ENCODE peak calls at places on chromosome 6, in five cellular contexts. One of them, this sample, is unnamed.

GRCh38 chr6:5518936-5519491 is 257.7 kb downstream of the FARS2 start:
- DNase-seq in sigmoid colon: no peak
- DNase-seq in prostate gland: no peak
- DNase-seq in body of pancreas: no peak
- DNase-seq in adrenal gland: no peak
- DNase-seq in this sample: no peak

GRCh38 chr6:56714982-56715456 is 72.3 kb upstream of the DST start:
- DNase-seq in sigmoid colon: no peak
- DNase-seq in prostate gland: no peak
- DNase-seq in body of pancreas: no peak
- DNase-seq in adrenal gland: peak
- DNase-seq in this sample: no peak

GRCh38 chr6:17974570-17975368 is 12.7 kb downstream of the KIF13A start:
- DNase-seq in sigmoid colon: no peak
- DNase-seq in prostate gland: no peak
- DNase-seq in body of pancreas: no peak
- DNase-seq in adrenal gland: no peak
- DNase-seq in this sample: no peak

GRCh38 chr6:157070403-157071107 is 252.8 kb downstream of the TMEM242 start:
- DNase-seq in sigmoid colon: no peak
- DNase-seq in prostate gland: no peak
- DNase-seq in body of pancreas: no peak
- DNase-seq in adrenal gland: no peak
- DNase-seq in this sample: no peak

GRCh38 chr6:95685817-95686216 is 108.5 kb downstream of the MANEA start:
- DNase-seq in sigmoid colon: no peak
- DNase-seq in prostate gland: no peak
- DNase-seq in body of pancreas: no peak
- DNase-seq in adrenal gland: no peak
- DNase-seq in this sample: no peak

GRCh38 chr6:42226251-42227143 is 8.8 kb upstream of the MRPS10 start:
- DNase-seq in sigmoid colon: no peak
- DNase-seq in prostate gland: peak
- DNase-seq in body of pancreas: no peak
- DNase-seq in adrenal gland: peak
- DNase-seq in this sample: no peak

GRCh38 chr6:153129873-153130514 is 1.1 kb downstream of the RGS17 start:
- DNase-seq in sigmoid colon: no peak
- DNase-seq in prostate gland: no peak
- DNase-seq in body of pancreas: no peak
- DNase-seq in adrenal gland: no peak
- DNase-seq in this sample: no peak

GRCh38 chr6:109595998-109596397 is 95.0 kb downstream of the AK9 start:
- DNase-seq in sigmoid colon: no peak
- DNase-seq in prostate gland: no peak
- DNase-seq in body of pancreas: no peak
- DNase-seq in adrenal gland: peak
- DNase-seq in this sample: no peak

GRCh38 chr6:40348591-40348990 is 238.6 kb downstream of the LRFN2 start:
- DNase-seq in sigmoid colon: peak
- DNase-seq in prostate gland: peak
- DNase-seq in body of pancreas: no peak
- DNase-seq in adrenal gland: no peak
- DNase-seq in this sample: no peak

GRCh38 chr6:110951986-110952794 is 6.3 kb upstream of the GTF3C6 start:
- DNase-seq in sigmoid colon: no peak
- DNase-seq in prostate gland: peak
- DNase-seq in body of pancreas: no peak
- DNase-seq in adrenal gland: no peak
- DNase-seq in this sample: no peak

GRCh38 chr6:170497845-170498281 is 55.2 kb downstream of the PSMB1 start:
- DNase-seq in sigmoid colon: no peak
- DNase-seq in prostate gland: no peak
- DNase-seq in body of pancreas: no peak
- DNase-seq in adrenal gland: no peak
- DNase-seq in this sample: no peak

GRCh38 chr6:20704325-20704724 is 170.1 kb downstream of the CDKAL1 start:
- DNase-seq in sigmoid colon: no peak
- DNase-seq in prostate gland: no peak
- DNase-seq in body of pancreas: no peak
- DNase-seq in adrenal gland: no peak
- DNase-seq in this sample: no peak

GRCh38 chr6:86756623-86757246 is 180.6 kb upstream of the HTR1E start:
- DNase-seq in sigmoid colon: no peak
- DNase-seq in prostate gland: no peak
- DNase-seq in body of pancreas: no peak
- DNase-seq in adrenal gland: no peak
- DNase-seq in this sample: no peak
- TF ChIP-seq CTCF in sigmoid colon: no peak
- TF ChIP-seq CTCF in prostate gland: no peak
- TF ChIP-seq CTCF in body of pancreas: no peak
- TF ChIP-seq CTCF in adrenal gland: no peak
- TF ChIP-seq CTCF in this sample: no peak

GRCh38 chr6:125512621-125513020 is 210.9 kb upstream of the HDDC2 start:
- DNase-seq in sigmoid colon: no peak
- DNase-seq in prostate gland: no peak
- DNase-seq in body of pancreas: no peak
- DNase-seq in adrenal gland: no peak
- DNase-seq in this sample: no peak
- TF ChIP-seq POLR2A in sigmoid colon: no peak
- TF ChIP-seq POLR2A in prostate gland: no peak
- TF ChIP-seq POLR2A in body of pancreas: no peak
- TF ChIP-seq POLR2A in adrenal gland: no peak
- TF ChIP-seq POLR2A in this sample: no peak

GRCh38 chr6:146026873-146027272 is 2.0 kb upstream of the GRM1 start:
- DNase-seq in sigmoid colon: no peak
- DNase-seq in prostate gland: no peak
- DNase-seq in body of pancreas: no peak
- DNase-seq in adrenal gland: no peak
- DNase-seq in this sample: no peak

GRCh38 chr6:146029573-146030184 is 817 bp downstream of the GRM1 start:
- DNase-seq in sigmoid colon: no peak
- DNase-seq in prostate gland: no peak
- DNase-seq in body of pancreas: no peak
- DNase-seq in adrenal gland: no peak
- DNase-seq in this sample: no peak

GRCh38 chr6:146028835-146029572 is at the start of gene GRM1:
- DNase-seq in sigmoid colon: no peak
- DNase-seq in prostate gland: no peak
- DNase-seq in body of pancreas: no peak
- DNase-seq in adrenal gland: no peak
- DNase-seq in this sample: no peak

GRCh38 chr6:146028250-146028789 is 542 bp upstream of the GRM1 start:
- DNase-seq in sigmoid colon: no peak
- DNase-seq in prostate gland: peak
- DNase-seq in body of pancreas: peak
- DNase-seq in adrenal gland: peak
- DNase-seq in this sample: no peak

GRCh38 chr6:146027586-146028249 is 1.1 kb upstream of the GRM1 start:
- DNase-seq in sigmoid colon: no peak
- DNase-seq in prostate gland: no peak
- DNase-seq in body of pancreas: no peak
- DNase-seq in adrenal gland: no peak
- DNase-seq in this sample: no peak
- TF ChIP-seq CTCF in sigmoid colon: no peak
- TF ChIP-seq CTCF in prostate gland: no peak
- TF ChIP-seq CTCF in body of pancreas: no peak
- TF ChIP-seq CTCF in adrenal gland: no peak
- TF ChIP-seq CTCF in this sample: no peak

DNA sequence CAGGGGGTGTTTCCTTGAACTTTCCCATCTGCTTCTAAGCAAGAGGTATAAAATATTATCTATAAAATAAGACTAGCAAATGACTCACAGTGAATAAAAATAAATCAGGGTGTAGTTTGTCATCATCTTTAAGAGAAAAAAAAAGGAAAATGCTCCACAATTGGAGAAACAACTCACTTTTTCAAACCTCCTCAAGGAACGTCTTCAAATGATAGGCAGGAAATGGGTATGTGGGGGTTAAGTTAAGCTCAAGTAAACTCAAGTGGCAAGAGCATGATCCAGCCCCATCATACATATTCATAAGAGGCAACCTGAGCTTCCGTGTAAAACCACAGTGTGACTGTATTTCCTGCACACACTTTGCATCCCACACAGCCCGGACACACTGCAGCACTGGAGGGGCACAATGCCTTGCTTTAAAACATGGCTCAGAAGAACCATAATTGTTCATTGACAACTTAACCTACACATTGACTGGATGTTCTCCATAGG is 58.5 kb upstream of the CEP85L start:
- DNase-seq in sigmoid colon: no peak
- DNase-seq in prostate gland: no peak
- DNase-seq in body of pancreas: no peak
- DNase-seq in adrenal gland: peak
- DNase-seq in this sample: no peak
- TF ChIP-seq POLR2A in sigmoid colon: no peak
- TF ChIP-seq POLR2A in prostate gland: no peak
- TF ChIP-seq POLR2A in body of pancreas: no peak
- TF ChIP-seq POLR2A in adrenal gland: peak
- TF ChIP-seq POLR2A in this sample: no peak

GRCh38 chr6:159761873-159762680 is at the start of gene ACAT2:
- DNase-seq in sigmoid colon: peak
- DNase-seq in prostate gland: peak
- DNase-seq in body of pancreas: peak
- DNase-seq in adrenal gland: peak
- DNase-seq in this sample: peak
- TF ChIP-seq CTCF in sigmoid colon: no peak
- TF ChIP-seq CTCF in prostate gland: no peak
- TF ChIP-seq CTCF in body of pancreas: peak
- TF ChIP-seq CTCF in adrenal gland: peak
- TF ChIP-seq CTCF in this sample: no peak